ENCODE peak calls at places on chromosomes 4 and X, in five cellular contexts. M, L, Z, K and N are unnamed samples.

GRCh38 chr4:151998723-151999122 is 237.9 kb upstream of the GATB start:
- DNase-seq in M (no peak), L (no peak), Z (no peak), K (no peak), N (no peak)

GRCh38 chr4:24736066-24736465 is 59.3 kb upstream of the SOD3 start:
- DNase-seq in M (no peak), L (no peak), Z (no peak), K (no peak), N (no peak)

GRCh38 chrX:140190441-140191108 is 225.3 kb upstream of the CXorf66 start:
- DNase-seq in M (no peak), L (no peak), Z (peak), K (peak), N (no peak)

GRCh38 chr4:53558061-53558801 is 33.1 kb downstream of the LNX1 start:
- DNase-seq in M (no peak), L (no peak), Z (peak), K (peak), N (no peak)

GRCh38 chr4:6538586-6538985 is 36.4 kb upstream of the MAN2B2 start:
- DNase-seq in M (no peak), L (no peak), Z (no peak), K (no peak), N (no peak)

GRCh38 chr4:117796677-117797076 is 237.6 kb upstream of the NDST3 start:
- DNase-seq in M (no peak), L (no peak), Z (no peak), K (peak), N (no peak)

GRCh38 chr4:3767569-3768288 is 1.5 kb downstream of the ADRA2C start:
- DNase-seq in M (no peak), L (no peak), Z (no peak), K (peak), N (no peak)

GRCh38 chr4:119106036-119107000 is 29.3 kb upstream of the MYOZ2 start:
- DNase-seq in M (no peak), L (no peak), Z (no peak), K (no peak), N (no peak)

GRCh38 chr4:92606227-92606626 is 302.5 kb downstream of the GRID2 start:
- DNase-seq in M (no peak), L (no peak), Z (no peak), K (no peak), N (no peak)

GRCh38 chr4:75344915-75345314 is 169.3 kb downstream of the RCHY1 start:
- DNase-seq in M (no peak), L (no peak), Z (peak), K (peak), N (no peak)

GRCh38 chrX:40326186-40326965 is 228.6 kb upstream of the BCOR start:
- DNase-seq in M (no peak), L (no peak), Z (peak), K (peak), N (no peak)

GRCh38 chr4:115219862-115220261 is 106.4 kb upstream of the NDST4 start:
- DNase-seq in M (no peak), L (no peak), Z (no peak), K (no peak), N (no peak)

GRCh38 chr4:115219315-115219840 is 106.0 kb upstream of the NDST4 start:
- DNase-seq in M (no peak), L (no peak), Z (no peak), K (no peak), N (no peak)

GRCh38 chr4:115213705-115214104 is 100.3 kb upstream of the NDST4 start:
- DNase-seq in M (no peak), L (no peak), Z (no peak), K (no peak), N (no peak)

GRCh38 chr4:115215935-115216334 is 102.5 kb upstream of the NDST4 start:
- DNase-seq in M (no peak), L (no peak), Z (no peak), K (no peak), N (no peak)
- TF ChIP-seq CTCF in M (no peak), L (no peak), Z (no peak), K (no peak), N (no peak)

DNA sequence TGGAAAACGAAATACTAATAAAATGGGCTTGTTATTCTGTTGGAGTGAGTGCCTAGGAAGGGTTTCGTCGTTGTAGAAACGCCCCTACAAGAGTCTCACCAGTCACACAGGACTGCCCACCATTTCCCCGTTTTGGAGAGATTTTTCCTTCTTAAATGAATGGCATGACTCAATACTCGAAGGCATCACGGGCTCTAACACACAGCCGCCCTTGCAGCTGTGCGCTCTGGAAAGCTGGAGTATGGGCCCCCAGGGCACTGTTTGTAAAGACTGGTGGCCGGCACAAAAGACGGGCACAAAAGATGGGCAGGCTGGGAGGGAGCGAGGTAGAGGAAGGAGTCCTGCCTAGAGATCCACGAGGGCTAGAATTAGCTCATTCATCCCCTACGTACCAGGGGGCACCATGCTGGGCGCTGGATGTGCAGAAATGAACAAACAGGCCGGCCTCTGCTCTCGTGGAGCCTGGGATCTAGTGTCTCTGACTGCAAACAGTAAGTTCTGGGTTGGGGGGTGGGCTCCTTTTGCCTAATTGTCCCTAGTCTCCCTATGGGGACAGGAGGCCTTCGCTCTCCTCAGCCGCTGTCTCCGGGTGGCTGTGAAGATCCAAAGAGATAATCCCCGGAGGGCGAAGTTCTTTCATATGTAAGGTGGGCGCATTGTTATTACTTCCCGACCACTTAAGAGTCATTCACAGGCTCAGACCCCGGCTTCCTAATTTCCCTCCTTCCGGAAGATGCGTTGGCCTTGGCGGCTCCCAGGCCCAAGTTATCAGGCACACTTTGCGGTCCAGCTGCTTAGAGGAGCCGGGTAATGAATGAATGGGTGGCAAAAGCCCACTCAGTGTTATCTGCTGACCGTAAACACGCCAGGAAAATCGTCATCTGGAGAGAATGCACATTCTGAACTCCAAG is 1.1 kb upstream of the SFRP2 start:
- DNase-seq in M (no peak), L (peak), Z (no peak), K (no peak), N (no peak)
- H3K4me3 ChIP-seq in M (peak), L (peak), Z (no peak), K (no peak), N (no peak)

GRCh38 chrX:109830157-109830703 is 97.2 kb upstream of the ACSL4 start:
- DNase-seq in M (no peak), L (no peak), Z (no peak), K (no peak), N (no peak)

GRCh38 chrX:109827772-109828171 is 94.7 kb upstream of the ACSL4 start:
- DNase-seq in M (no peak), L (no peak), Z (no peak), K (no peak), N (no peak)

GRCh38 chrX:109830704-109831206 is 97.7 kb upstream of the ACSL4 start:
- DNase-seq in M (no peak), L (no peak), Z (peak), K (peak), N (no peak)

GRCh38 chrX:109822861-109823260 is 89.8 kb upstream of the ACSL4 start:
- DNase-seq in M (no peak), L (no peak), Z (no peak), K (peak), N (no peak)

DNA sequence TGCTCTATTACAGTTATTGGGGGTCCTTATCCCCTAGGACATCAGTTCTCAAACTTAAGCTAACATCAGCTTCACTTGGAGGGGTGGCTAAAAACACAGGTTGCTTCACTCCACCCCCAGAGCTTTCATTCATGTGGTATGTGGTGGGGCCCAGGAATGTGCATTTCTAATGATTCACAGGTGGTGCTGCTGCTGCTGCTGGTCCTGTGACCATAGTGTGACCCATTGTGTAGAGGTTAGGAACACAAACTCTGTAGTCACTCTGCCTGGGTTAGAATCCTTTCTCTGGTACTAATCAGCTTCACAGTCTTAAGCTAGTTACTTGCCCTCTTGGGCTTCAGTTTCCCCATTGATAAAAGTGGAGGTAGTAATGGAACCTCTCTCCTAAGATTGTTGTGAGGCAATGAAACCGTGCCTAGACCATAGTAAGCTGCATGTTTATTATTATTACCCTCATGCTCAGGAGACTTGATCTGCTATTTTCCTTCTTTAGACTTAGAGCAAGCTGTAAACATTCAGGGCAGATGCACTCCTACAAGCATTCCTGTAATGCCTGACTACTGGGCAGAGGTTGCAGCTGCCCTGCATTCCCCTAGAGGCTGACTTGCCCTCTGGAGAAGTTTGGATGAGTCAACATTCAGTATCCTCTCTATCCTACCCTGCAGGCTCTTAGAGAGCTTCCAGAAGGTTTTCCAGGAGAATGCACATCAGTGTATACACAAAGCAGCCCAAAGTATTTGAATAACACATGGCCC is 94.1 kb upstream of the ACSL4 start:
- DNase-seq in M (no peak), L (no peak), Z (peak), K (peak), N (no peak)
- TF ChIP-seq CTCF in M (no peak), L (no peak), Z (no peak), K (no peak), N (no peak)

GRCh38 chr4:20106926-20107325 is 144.8 kb upstream of the SLIT2 start:
- DNase-seq in M (no peak), L (no peak), Z (no peak), K (no peak), N (no peak)

GRCh38 chr4:20095805-20096541 is 155.7 kb upstream of the SLIT2 start:
- DNase-seq in M (no peak), L (no peak), Z (no peak), K (no peak), N (no peak)

DNA sequence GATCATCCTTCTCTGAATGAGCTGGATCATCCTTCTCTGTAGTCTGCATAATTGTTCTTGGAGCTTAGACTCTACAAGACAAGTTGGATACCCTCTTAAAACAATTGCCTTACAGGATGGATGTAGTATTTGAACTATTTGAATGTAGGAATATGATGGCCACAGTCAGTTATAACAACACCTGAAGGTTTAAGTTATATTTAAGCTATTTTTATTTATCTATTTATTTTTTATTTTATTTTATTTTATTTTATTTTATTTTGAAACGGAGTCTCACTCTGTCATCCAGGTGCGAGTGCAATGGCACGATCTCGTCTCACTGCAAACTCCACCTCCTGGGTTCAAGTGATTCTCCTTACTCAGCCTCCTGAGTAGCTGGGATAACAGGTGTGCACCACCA is 149.9 kb upstream of the SLIT2 start:
- DNase-seq in M (no peak), L (no peak), Z (no peak), K (no peak), N (no peak)
- H3K4me3 ChIP-seq in M (no peak), L (no peak), Z (no peak), K (no peak), N (no peak)

GRCh38 chr4:107153228-107153627 is 117.1 kb upstream of the DKK2 start:
- DNase-seq in M (no peak), L (peak), Z (no peak), K (no peak), N (peak)
- TF ChIP-seq CTCF in M (no peak), L (no peak), Z (peak), K (peak), N (no peak)

DNA sequence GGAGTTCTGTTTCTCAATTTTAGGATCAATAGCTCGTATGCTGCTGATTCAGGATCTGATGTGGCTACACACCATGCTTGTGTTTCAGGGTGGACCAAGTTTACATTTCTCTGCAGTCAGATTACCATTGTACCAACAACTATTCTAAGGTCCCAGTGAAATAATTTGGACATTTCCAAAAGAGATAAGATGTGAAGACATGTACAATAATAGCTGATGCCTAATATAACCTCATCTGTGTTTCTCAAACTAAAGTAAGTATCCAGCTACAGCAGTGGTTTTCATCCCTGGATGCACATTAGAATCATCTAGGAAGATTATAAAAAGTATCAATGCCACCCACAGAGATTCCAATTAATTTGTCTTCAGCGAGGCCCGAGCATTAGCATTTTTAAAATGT is 209.7 kb downstream of the ANTXR2 start:
- DNase-seq in M (no peak), L (no peak), Z (no peak), K (no peak), N (no peak)
- H3K4me3 ChIP-seq in M (no peak), L (no peak), Z (no peak), K (no peak), N (no peak)

DNA sequence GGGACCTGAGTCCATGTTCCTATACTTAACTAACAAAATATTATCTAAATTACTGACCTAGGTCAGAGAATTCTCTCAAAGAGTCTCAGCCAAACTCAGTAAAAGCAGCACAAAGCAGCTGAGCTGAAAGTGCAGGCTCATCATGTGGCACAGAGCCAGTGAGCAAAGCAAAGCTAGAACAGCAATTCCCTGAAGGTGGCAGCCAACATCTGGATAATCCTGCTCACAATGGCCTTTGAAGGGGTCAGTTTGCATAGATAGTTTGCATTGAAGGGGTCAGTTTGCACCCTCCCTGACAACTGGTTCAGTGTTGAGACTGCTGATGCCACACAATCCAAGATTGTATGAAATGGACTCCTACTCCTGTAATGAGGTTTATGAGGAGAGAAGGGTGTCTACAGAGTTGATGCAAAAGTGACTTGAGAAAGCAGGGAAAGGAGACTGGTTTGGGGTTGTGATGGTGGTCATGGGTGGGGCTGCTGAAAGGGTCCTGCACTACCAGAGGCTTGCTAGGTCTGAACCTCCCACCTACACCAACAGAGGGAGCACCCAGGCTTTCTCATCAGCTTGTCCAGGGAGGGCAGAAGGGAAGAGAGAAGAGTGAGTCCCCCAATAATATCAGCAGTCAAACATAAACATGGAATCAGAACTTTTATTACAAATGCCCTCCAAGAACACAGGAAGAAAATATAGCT is 39.7 kb downstream of the TRIM61 start:
- DNase-seq in M (no peak), L (no peak), Z (no peak), K (no peak), N (no peak)
- TF ChIP-seq CTCF in M (no peak), L (peak), Z (no peak), K (peak), N (no peak)